ENCODE peak calls at places on chromosomes 7 and 10, in six cellular contexts. F is occipital lobe, V is ACHN, X is NCI-H1105, R is T-helper 9 cell, S is heart left ventricle. D is an unnamed sample.

GRCh38 chr10:48554246-48554645 is 50.6 kb downstream of the ARHGAP22 start:
- DNase-seq in F (no peak), V (no peak), X (no peak), R (no peak), S (no peak), D (no peak)

GRCh38 chr7:142584765-142585164 is 164.5 kb upstream of the PRSS1 start:
- DNase-seq in F (no peak), V (no peak), X (no peak), R (no peak), S (no peak), D (no peak)

GRCh38 chr7:101725911-101726310 is 91.5 kb upstream of the CUX1 start:
- DNase-seq in F (no peak), V (no peak), X (no peak), R (no peak), S (no peak), D (no peak)

GRCh38 chr10:12550994-12551393 is 201.6 kb downstream of the CAMK1D start:
- DNase-seq in F (no peak), V (no peak), X (no peak), R (no peak), S (no peak), D (no peak)

GRCh38 chr10:49325916-49326783 is 27.2 kb downstream of the C10orf71 start:
- DNase-seq in F (no peak), V (no peak), X (no peak), R (no peak), S (no peak), D (no peak)

GRCh38 chr7:6648066-6648814 is 11.1 kb downstream of the ZNF316 start:
- DNase-seq in F (no peak), V (no peak), X (no peak), R (no peak), S (no peak), D (no peak)

GRCh38 chr7:64602518-64602917 is 39.6 kb upstream of the ZNF680 start:
- DNase-seq in F (no peak), V (no peak), X (no peak), R (no peak), S (no peak), D (no peak)

GRCh38 chr7:107414198-107414597 is 55.7 kb upstream of the GPR22 start:
- DNase-seq in F (no peak), V (no peak), X (no peak), R (no peak), S (no peak), D (no peak)

GRCh38 chr7:14596421-14596820 is 306.1 kb downstream of the DGKB start:
- DNase-seq in F (no peak), V (no peak), X (no peak), R (no peak), S (no peak), D (no peak)

GRCh38 chr7:26035552-26035951 is 116.4 kb upstream of the NFE2L3 start:
- DNase-seq in F (no peak), V (no peak), X (no peak), R (no peak), S (no peak), D (no peak)

GRCh38 chr7:146486519-146486918 is 369.9 kb downstream of the CNTNAP2 start:
- DNase-seq in F (no peak), V (no peak), X (no peak), R (no peak), S (no peak), D (no peak)

GRCh38 chr10:119665901-119666708 is 14.9 kb downstream of the BAG3 start:
- DNase-seq in F (no peak), V (peak), X (no peak), R (no peak), S (no peak), D (no peak)

GRCh38 chr7:6260291-6261183 is 11.9 kb downstream of the CYTH3 start:
- DNase-seq in F (no peak), V (no peak), X (no peak), R (no peak), S (peak), D (no peak)

GRCh38 chr7:157474685-157475084 is 137.9 kb downstream of the DNAJB6 start:
- DNase-seq in F (no peak), V (peak), X (no peak), R (no peak), S (no peak), D (no peak)

GRCh38 chr7:89401099-89401498 is 605.6 kb upstream of the TEX47 start:
- DNase-seq in F (no peak), V (no peak), X (no peak), R (no peak), S (no peak), D (no peak)

GRCh38 chr7:101426303-101427011 is 63.8 kb downstream of the COL26A1 start:
- DNase-seq in F (no peak), V (no peak), X (no peak), R (no peak), S (no peak), D (no peak)

GRCh38 chr7:86929293-86930109 is 130.0 kb downstream of the ELAPOR2 start:
- DNase-seq in F (no peak), V (no peak), X (no peak), R (no peak), S (no peak), D (no peak)

GRCh38 chr10:84469470-84469869 is 141.1 kb downstream of the CCSER2 start:
- DNase-seq in F (no peak), V (peak), X (no peak), R (no peak), S (no peak), D (no peak)

GRCh38 chr10:35854661-35855060 is 212.6 kb upstream of the FZD8 start:
- DNase-seq in F (no peak), V (no peak), X (no peak), R (no peak), S (no peak), D (no peak)

GRCh38 chr10:4723860-4724259 is 102.1 kb upstream of the AKR1E2 start:
- DNase-seq in F (no peak), V (no peak), X (no peak), R (no peak), S (no peak), D (no peak)

GRCh38 chr10:69715156-69715898 is 85.3 kb downstream of the FAM241B start:
- DNase-seq in F (no peak), V (no peak), X (no peak), R (no peak), S (no peak), D (no peak)

GRCh38 chr10:48254745-48255144 is 19.8 kb downstream of the FRMPD2 start:
- DNase-seq in F (no peak), V (peak), X (peak), R (no peak), S (no peak), D (no peak)

GRCh38 chr7:45007106-45007505 is 7.1 kb downstream of the CCM2 start:
- DNase-seq in F (no peak), V (no peak), X (no peak), R (no peak), S (no peak), D (no peak)

GRCh38 chr7:148419856-148420508 is 170.6 kb upstream of the C7orf33 start:
- DNase-seq in F (no peak), V (no peak), X (no peak), R (no peak), S (no peak), D (peak)

GRCh38 chr7:22782616-22783232 is 39.9 kb downstream of the TOMM7 start:
- DNase-seq in F (no peak), V (peak), X (peak), R (peak), S (peak), D (no peak)

GRCh38 chr10:17787087-17787942 is 21.8 kb upstream of the MRC1 start:
- DNase-seq in F (no peak), V (peak), X (no peak), R (no peak), S (no peak), D (no peak)

GRCh38 chr7:157690058-157690832 is 353.4 kb downstream of the DNAJB6 start:
- DNase-seq in F (no peak), V (no peak), X (peak), R (no peak), S (no peak), D (no peak)

GRCh38 chr7:39228946-39229345 is 251.2 kb downstream of the POU6F2 start:
- DNase-seq in F (no peak), V (no peak), X (no peak), R (no peak), S (no peak), D (no peak)

GRCh38 chr7:26451997-26452396 is 160.3 kb downstream of the SNX10 start:
- DNase-seq in F (no peak), V (no peak), X (peak), R (no peak), S (no peak), D (no peak)

GRCh38 chr7:124056234-124056633 is 23.4 kb upstream of the TMEM229A start:
- DNase-seq in F (no peak), V (no peak), X (no peak), R (no peak), S (no peak), D (no peak)

GRCh38 chr7:154698726-154699291 is 304.1 kb downstream of the PAXIP1 start:
- DNase-seq in F (no peak), V (peak), X (no peak), R (no peak), S (no peak), D (no peak)

GRCh38 chr7:2598175-2598823 is 33.5 kb upstream of the TTYH3 start:
- DNase-seq in F (no peak), V (no peak), X (no peak), R (no peak), S (no peak), D (no peak)

GRCh38 chr10:84184517-84184916 is 9.8 kb upstream of the CDHR1 start:
- DNase-seq in F (no peak), V (no peak), X (no peak), R (no peak), S (no peak), D (no peak)

GRCh38 chr7:22866965-22867364 is 44.3 kb upstream of the TOMM7 start:
- DNase-seq in F (no peak), V (no peak), X (no peak), R (no peak), S (no peak), D (no peak)

GRCh38 chr10:21953585-21954057 is 49.9 kb downstream of the DNAJC1 start:
- DNase-seq in F (no peak), V (peak), X (peak), R (no peak), S (no peak), D (no peak)

GRCh38 chr7:158461824-158462223 is 125.8 kb downstream of the PTPRN2 start:
- DNase-seq in F (no peak), V (no peak), X (no peak), R (no peak), S (no peak), D (no peak)

GRCh38 chr10:122373713-122374112 is 795 bp upstream of the PLEKHA1 start:
- DNase-seq in F (no peak), V (peak), X (no peak), R (no peak), S (no peak), D (no peak)

D was measured in GM12878.